ENCODE peak calls at places on chromosome 17, in ten cellular contexts. One of them, this sample, is unnamed.
A peak's percentile ranks its signal among the peaks of the same experiment; 100 is the strongest.

GRCh38 chr17:77296769-77297409 is 156.1 kb downstream of the SEC14L1 start:
- DNase-seq in coronary artery: no peak
- DNase-seq in transverse colon: no peak
- DNase-seq in mesenchymal stem cell: no peak
- DNase-seq in psoas muscle: no peak
- DNase-seq in IMR-90: no peak
- DNase-seq in stomach: no peak
- DNase-seq in PC-3: no peak
- DNase-seq in CD4-positive, alpha-beta T cell: no peak
- DNase-seq in dorsolateral prefrontal cortex: no peak
- DNase-seq in this sample: no peak

GRCh38 chr17:48961516-48962233 is 6.7 kb downstream of the GIP start:
- DNase-seq in coronary artery: no peak
- DNase-seq in transverse colon: no peak
- DNase-seq in mesenchymal stem cell: peak; percentile 66
- DNase-seq in psoas muscle: no peak
- DNase-seq in IMR-90: peak; percentile 63
- DNase-seq in stomach: no peak
- DNase-seq in PC-3: peak; percentile 64
- DNase-seq in CD4-positive, alpha-beta T cell: no peak
- DNase-seq in dorsolateral prefrontal cortex: no peak
- DNase-seq in this sample: no peak

GRCh38 chr17:37261286-37261685 is 114.5 kb upstream of the C17orf78 start:
- DNase-seq in coronary artery: no peak
- DNase-seq in transverse colon: no peak
- DNase-seq in mesenchymal stem cell: peak; percentile 14
- DNase-seq in psoas muscle: no peak
- DNase-seq in IMR-90: peak; percentile 27
- DNase-seq in stomach: no peak
- DNase-seq in PC-3: no peak
- DNase-seq in CD4-positive, alpha-beta T cell: no peak
- DNase-seq in dorsolateral prefrontal cortex: no peak
- DNase-seq in this sample: no peak

GRCh38 chr17:44598329-44598728 is 41.0 kb downstream of the FZD2 start:
- DNase-seq in coronary artery: no peak
- DNase-seq in transverse colon: no peak
- DNase-seq in mesenchymal stem cell: no peak
- DNase-seq in psoas muscle: no peak
- DNase-seq in IMR-90: no peak
- DNase-seq in stomach: no peak
- DNase-seq in PC-3: no peak
- DNase-seq in CD4-positive, alpha-beta T cell: no peak
- DNase-seq in dorsolateral prefrontal cortex: no peak
- DNase-seq in this sample: no peak

GRCh38 chr17:74192950-74193781 is 10.3 kb upstream of the RPL38 start:
- DNase-seq in coronary artery: no peak
- DNase-seq in transverse colon: peak; percentile 62
- DNase-seq in mesenchymal stem cell: peak; percentile 95
- DNase-seq in psoas muscle: peak; percentile 35
- DNase-seq in IMR-90: no peak
- DNase-seq in stomach: peak; percentile 43
- DNase-seq in PC-3: peak; percentile 73
- DNase-seq in CD4-positive, alpha-beta T cell: no peak
- DNase-seq in dorsolateral prefrontal cortex: no peak
- DNase-seq in this sample: peak; percentile 58

GRCh38 chr17:68598074-68598473 is 3.1 kb downstream of the FAM20A start:
- DNase-seq in coronary artery: no peak
- DNase-seq in transverse colon: no peak
- DNase-seq in mesenchymal stem cell: no peak
- DNase-seq in psoas muscle: no peak
- DNase-seq in IMR-90: no peak
- DNase-seq in stomach: no peak
- DNase-seq in PC-3: no peak
- DNase-seq in CD4-positive, alpha-beta T cell: no peak
- DNase-seq in dorsolateral prefrontal cortex: no peak
- DNase-seq in this sample: no peak

GRCh38 chr17:67980456-67980855 is 15.8 kb downstream of the C17orf58 start:
- DNase-seq in coronary artery: no peak
- DNase-seq in transverse colon: no peak
- DNase-seq in mesenchymal stem cell: no peak
- DNase-seq in psoas muscle: no peak
- DNase-seq in IMR-90: no peak
- DNase-seq in stomach: no peak
- DNase-seq in PC-3: no peak
- DNase-seq in CD4-positive, alpha-beta T cell: no peak
- DNase-seq in dorsolateral prefrontal cortex: peak; percentile 40
- DNase-seq in this sample: no peak

GRCh38 chr17:3865166-3865565 is 19.1 kb upstream of the NCBP3 start:
- DNase-seq in coronary artery: no peak
- DNase-seq in transverse colon: no peak
- DNase-seq in mesenchymal stem cell: no peak
- DNase-seq in psoas muscle: peak; percentile 46
- DNase-seq in IMR-90: no peak
- DNase-seq in stomach: no peak
- DNase-seq in PC-3: no peak
- DNase-seq in CD4-positive, alpha-beta T cell: no peak
- DNase-seq in dorsolateral prefrontal cortex: no peak
- DNase-seq in this sample: peak; percentile 69

GRCh38 chr17:49223517-49224197 is 6.9 kb downstream of the PHOSPHO1 start:
- DNase-seq in coronary artery: no peak
- DNase-seq in transverse colon: peak; percentile 73
- DNase-seq in mesenchymal stem cell: peak; percentile 38
- DNase-seq in psoas muscle: peak; percentile 54
- DNase-seq in IMR-90: peak; percentile 10
- DNase-seq in stomach: peak; percentile 57
- DNase-seq in PC-3: peak; percentile 60
- DNase-seq in CD4-positive, alpha-beta T cell: peak; percentile 75
- DNase-seq in dorsolateral prefrontal cortex: peak; percentile 32
- DNase-seq in this sample: peak; percentile 8

GRCh38 chr17:32525116-32525515 is 38.3 kb downstream of the CDK5R1 start:
- DNase-seq in coronary artery: no peak
- DNase-seq in transverse colon: no peak
- DNase-seq in mesenchymal stem cell: peak; percentile 65
- DNase-seq in psoas muscle: no peak
- DNase-seq in IMR-90: peak; percentile 57
- DNase-seq in stomach: no peak
- DNase-seq in PC-3: no peak
- DNase-seq in CD4-positive, alpha-beta T cell: no peak
- DNase-seq in dorsolateral prefrontal cortex: no peak
- DNase-seq in this sample: no peak

GRCh38 chr17:76953926-76954325 is 85.7 kb downstream of the MGAT5B start:
- DNase-seq in coronary artery: no peak
- DNase-seq in transverse colon: no peak
- DNase-seq in mesenchymal stem cell: no peak
- DNase-seq in psoas muscle: no peak
- DNase-seq in IMR-90: no peak
- DNase-seq in stomach: no peak
- DNase-seq in PC-3: peak; percentile 28
- DNase-seq in CD4-positive, alpha-beta T cell: no peak
- DNase-seq in dorsolateral prefrontal cortex: no peak
- DNase-seq in this sample: no peak

GRCh38 chr17:219696-220095 is 38.2 kb upstream of the DOC2B start:
- DNase-seq in coronary artery: no peak
- DNase-seq in transverse colon: no peak
- DNase-seq in mesenchymal stem cell: no peak
- DNase-seq in psoas muscle: no peak
- DNase-seq in IMR-90: no peak
- DNase-seq in stomach: no peak
- DNase-seq in PC-3: no peak
- DNase-seq in CD4-positive, alpha-beta T cell: no peak
- DNase-seq in dorsolateral prefrontal cortex: no peak
- DNase-seq in this sample: no peak

GRCh38 chr17:9615486-9615885 is 29.8 kb upstream of the USP43 start:
- DNase-seq in coronary artery: no peak
- DNase-seq in transverse colon: no peak
- DNase-seq in mesenchymal stem cell: peak; percentile 22
- DNase-seq in psoas muscle: no peak
- DNase-seq in IMR-90: no peak
- DNase-seq in stomach: no peak
- DNase-seq in PC-3: no peak
- DNase-seq in CD4-positive, alpha-beta T cell: no peak
- DNase-seq in dorsolateral prefrontal cortex: no peak
- DNase-seq in this sample: no peak

GRCh38 chr17:31269597-31269996 is 27.4 kb downstream of the OMG start:
- DNase-seq in coronary artery: peak; percentile 74
- DNase-seq in transverse colon: no peak
- DNase-seq in mesenchymal stem cell: peak; percentile 97
- DNase-seq in psoas muscle: no peak
- DNase-seq in IMR-90: peak; percentile 97
- DNase-seq in stomach: no peak
- DNase-seq in PC-3: peak; percentile 85
- DNase-seq in CD4-positive, alpha-beta T cell: no peak
- DNase-seq in dorsolateral prefrontal cortex: no peak
- DNase-seq in this sample: no peak

GRCh38 chr17:78671607-78672404 is 94.6 kb upstream of the DNAH17 start:
- DNase-seq in coronary artery: peak; percentile 28
- DNase-seq in transverse colon: no peak
- DNase-seq in mesenchymal stem cell: peak; percentile 67
- DNase-seq in psoas muscle: no peak
- DNase-seq in IMR-90: peak; percentile 78
- DNase-seq in stomach: no peak
- DNase-seq in PC-3: no peak
- DNase-seq in CD4-positive, alpha-beta T cell: peak; percentile 12
- DNase-seq in dorsolateral prefrontal cortex: no peak
- DNase-seq in this sample: no peak

DNA sequence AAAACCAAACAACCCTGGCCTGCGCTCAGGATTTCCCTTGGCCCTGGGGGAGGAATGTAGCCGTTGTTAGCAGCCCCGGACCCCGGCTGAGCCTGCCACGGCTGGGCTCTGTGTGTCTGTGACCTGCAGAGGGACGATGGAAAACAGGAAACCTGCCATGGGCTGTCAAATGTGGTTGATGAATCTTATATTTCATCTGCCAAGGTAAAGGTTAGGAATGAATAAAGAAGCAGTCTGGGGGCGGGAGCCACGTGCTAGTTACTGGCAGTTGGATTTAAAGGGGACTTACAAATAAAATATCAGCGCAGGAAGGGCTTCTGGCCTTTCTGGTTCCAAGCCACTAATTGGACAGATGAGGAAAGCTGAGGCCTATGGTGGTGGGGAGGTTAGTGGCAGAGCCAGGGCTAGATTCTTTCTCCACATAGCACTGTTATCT is at the start of gene KRT23:
- DNase-seq in coronary artery: no peak
- DNase-seq in transverse colon: no peak
- DNase-seq in mesenchymal stem cell: no peak
- DNase-seq in psoas muscle: no peak
- DNase-seq in IMR-90: no peak
- DNase-seq in stomach: peak; percentile 32
- DNase-seq in PC-3: no peak
- DNase-seq in CD4-positive, alpha-beta T cell: no peak
- DNase-seq in dorsolateral prefrontal cortex: no peak
- DNase-seq in this sample: no peak
- H3K27ac ChIP-seq in coronary artery: no peak within 1 kb of the TSS
- H3K27ac ChIP-seq in transverse colon: no peak within 1 kb of the TSS
- H3K27ac ChIP-seq in mesenchymal stem cell: no peak within 1 kb of the TSS
- H3K27ac ChIP-seq in psoas muscle: no peak within 1 kb of the TSS
- H3K27ac ChIP-seq in IMR-90: no peak within 1 kb of the TSS
- H3K27ac ChIP-seq in stomach: no peak within 1 kb of the TSS
- H3K27ac ChIP-seq in PC-3: no peak within 1 kb of the TSS
- H3K27ac ChIP-seq in CD4-positive, alpha-beta T cell: no peak within 1 kb of the TSS
- H3K27ac ChIP-seq in dorsolateral prefrontal cortex: no peak within 1 kb of the TSS
- H3K27ac ChIP-seq in this sample: no peak within 1 kb of the TSS

GRCh38 chr17:75344664-75345063 is 55.4 kb upstream of the SLC25A19 start:
- DNase-seq in coronary artery: no peak
- DNase-seq in transverse colon: no peak
- DNase-seq in mesenchymal stem cell: no peak
- DNase-seq in psoas muscle: no peak
- DNase-seq in IMR-90: peak; percentile 36
- DNase-seq in stomach: no peak
- DNase-seq in PC-3: no peak
- DNase-seq in CD4-positive, alpha-beta T cell: peak; percentile 47
- DNase-seq in dorsolateral prefrontal cortex: no peak
- DNase-seq in this sample: no peak
- H3K27ac ChIP-seq in coronary artery: no peak overlapping the region
- H3K27ac ChIP-seq in transverse colon: no peak overlapping the region
- H3K27ac ChIP-seq in mesenchymal stem cell: no peak overlapping the region
- H3K27ac ChIP-seq in psoas muscle: no peak overlapping the region
- H3K27ac ChIP-seq in IMR-90: no peak overlapping the region
- H3K27ac ChIP-seq in stomach: no peak overlapping the region
- H3K27ac ChIP-seq in PC-3: no peak overlapping the region
- H3K27ac ChIP-seq in CD4-positive, alpha-beta T cell: peak overlapping the region; percentile 33
- H3K27ac ChIP-seq in dorsolateral prefrontal cortex: no peak overlapping the region
- H3K27ac ChIP-seq in this sample: no peak overlapping the region

GRCh38 chr17:82184761-82185160 is 27.9 kb downstream of the CCDC57 start:
- DNase-seq in coronary artery: no peak
- DNase-seq in transverse colon: no peak
- DNase-seq in mesenchymal stem cell: no peak
- DNase-seq in psoas muscle: no peak
- DNase-seq in IMR-90: no peak
- DNase-seq in stomach: no peak
- DNase-seq in PC-3: no peak
- DNase-seq in CD4-positive, alpha-beta T cell: no peak
- DNase-seq in dorsolateral prefrontal cortex: no peak
- DNase-seq in this sample: no peak
- H3K27ac ChIP-seq in coronary artery: no peak overlapping the region
- H3K27ac ChIP-seq in transverse colon: no peak overlapping the region
- H3K27ac ChIP-seq in mesenchymal stem cell: no peak overlapping the region
- H3K27ac ChIP-seq in psoas muscle: no peak overlapping the region
- H3K27ac ChIP-seq in IMR-90: no peak overlapping the region
- H3K27ac ChIP-seq in stomach: no peak overlapping the region
- H3K27ac ChIP-seq in PC-3: no peak overlapping the region
- H3K27ac ChIP-seq in CD4-positive, alpha-beta T cell: no peak overlapping the region
- H3K27ac ChIP-seq in dorsolateral prefrontal cortex: no peak overlapping the region
- H3K27ac ChIP-seq in this sample: no peak overlapping the region

DNA sequence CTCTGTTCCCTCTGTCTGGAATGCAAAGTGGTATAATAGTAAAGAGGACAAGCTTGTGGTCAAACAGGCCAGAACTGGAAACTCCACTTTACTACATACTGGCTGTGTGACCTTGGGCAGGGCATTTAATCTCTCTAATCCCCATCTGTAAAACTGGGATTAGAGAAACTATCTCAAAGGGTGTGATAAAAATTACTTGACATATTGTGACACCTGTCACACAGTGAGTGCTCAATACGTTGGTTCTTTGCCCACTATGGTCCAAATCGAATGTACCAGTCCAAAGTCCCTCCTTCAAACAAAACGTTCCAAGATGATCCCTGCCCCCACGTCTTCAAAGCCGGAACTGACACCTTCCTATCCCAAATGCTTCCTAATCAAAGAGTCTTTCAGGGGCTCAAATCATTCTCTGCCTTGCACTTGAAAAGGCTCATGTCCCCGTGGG is 734 bp downstream of the PGAP3 start:
- DNase-seq in coronary artery: no peak
- DNase-seq in transverse colon: no peak
- DNase-seq in mesenchymal stem cell: no peak
- DNase-seq in psoas muscle: no peak
- DNase-seq in IMR-90: no peak
- DNase-seq in stomach: no peak
- DNase-seq in PC-3: no peak
- DNase-seq in CD4-positive, alpha-beta T cell: no peak
- DNase-seq in dorsolateral prefrontal cortex: no peak
- DNase-seq in this sample: no peak
- H3K27ac ChIP-seq in coronary artery: peak overlapping the region; percentile 98
- H3K27ac ChIP-seq in transverse colon: peak overlapping the region; percentile 88
- H3K27ac ChIP-seq in mesenchymal stem cell: peak overlapping the region; percentile 88
- H3K27ac ChIP-seq in psoas muscle: peak overlapping the region; percentile 96
- H3K27ac ChIP-seq in IMR-90: no peak overlapping the region
- H3K27ac ChIP-seq in stomach: peak overlapping the region; percentile 99
- H3K27ac ChIP-seq in PC-3: peak overlapping the region; percentile 83
- H3K27ac ChIP-seq in CD4-positive, alpha-beta T cell: no peak overlapping the region
- H3K27ac ChIP-seq in dorsolateral prefrontal cortex: peak overlapping the region; percentile 99
- H3K27ac ChIP-seq in this sample: no peak overlapping the region